ENCODE peak calls at places on chromosomes 3 and 15, in four cellular contexts. M is HAP-1, F is dorsolateral prefrontal cortex, Z is BJ. J is an unnamed sample.

GRCh38 chr3:126147147-126147931 is 33.0 kb downstream of the ALDH1L1 start:
- DNase-seq in M (no peak), F (no peak), Z (no peak), J (no peak)

GRCh38 chr3:7650466-7650865 is 789.6 kb downstream of the GRM7 start:
- DNase-seq in M (no peak), F (no peak), Z (no peak), J (no peak)

GRCh38 chr3:50264964-50265485 is 3.9 kb upstream of the SEMA3B start:
- DNase-seq in M (no peak), F (no peak), Z (no peak), J (no peak)

GRCh38 chr3:5809811-5810210 is 622.3 kb downstream of the EDEM1 start:
- DNase-seq in M (no peak), F (no peak), Z (no peak), J (no peak)

GRCh38 chr3:7307410-7307809 is 446.5 kb downstream of the GRM7 start:
- DNase-seq in M (no peak), F (no peak), Z (no peak), J (no peak)

GRCh38 chr15:35753486-35753885 is 207.5 kb upstream of the DPH6 start:
- DNase-seq in M (no peak), F (no peak), Z (no peak), J (peak; percentile 37)

GRCh38 chr15:28915935-28916334 is 30.2 kb downstream of the APBA2 start:
- DNase-seq in M (no peak), F (no peak), Z (no peak), J (no peak)

GRCh38 chr15:68536331-68537095 is 42.3 kb upstream of the CORO2B start:
- DNase-seq in M (no peak), F (no peak), Z (peak; percentile 96), J (peak; percentile 98)

GRCh38 chr3:186496635-186497034 is 47.5 kb downstream of the CRYGS start:
- DNase-seq in M (no peak), F (no peak), Z (no peak), J (no peak)

GRCh38 chr3:195899701-195900425 is 8.5 kb downstream of the TNK2 start:
- DNase-seq in M (no peak), F (no peak), Z (no peak), J (no peak)

GRCh38 chr3:72892081-72892763 is 4.4 kb downstream of the GXYLT2 start:
- DNase-seq in M (no peak), F (peak; percentile 72), Z (peak; percentile 87), J (peak; percentile 91)

GRCh38 chr3:52372822-52373504 is 56.8 kb downstream of the DNAH1 start:
- DNase-seq in M (peak; percentile 27), F (no peak), Z (no peak), J (no peak)

GRCh38 chr3:125379483-125379882 is 4.4 kb upstream of the ZNF148 start:
- DNase-seq in M (no peak), F (no peak), Z (no peak), J (no peak)

GRCh38 chr3:67000006-67000405 is 1.9 kb downstream of the KBTBD8 start:
- DNase-seq in M (no peak), F (no peak), Z (no peak), J (no peak)

GRCh38 chr15:60134609-60135008 is 130.5 kb downstream of the FOXB1 start:
- DNase-seq in M (no peak), F (no peak), Z (no peak), J (no peak)

GRCh38 chr15:26287381-26287780 is 424.3 kb upstream of the ATP10A start:
- DNase-seq in M (no peak), F (no peak), Z (no peak), J (no peak)
- H3K4me3 ChIP-seq in M (no peak overlapping the region), F (no peak overlapping the region), Z (no peak overlapping the region), J (no peak overlapping the region)

DNA sequence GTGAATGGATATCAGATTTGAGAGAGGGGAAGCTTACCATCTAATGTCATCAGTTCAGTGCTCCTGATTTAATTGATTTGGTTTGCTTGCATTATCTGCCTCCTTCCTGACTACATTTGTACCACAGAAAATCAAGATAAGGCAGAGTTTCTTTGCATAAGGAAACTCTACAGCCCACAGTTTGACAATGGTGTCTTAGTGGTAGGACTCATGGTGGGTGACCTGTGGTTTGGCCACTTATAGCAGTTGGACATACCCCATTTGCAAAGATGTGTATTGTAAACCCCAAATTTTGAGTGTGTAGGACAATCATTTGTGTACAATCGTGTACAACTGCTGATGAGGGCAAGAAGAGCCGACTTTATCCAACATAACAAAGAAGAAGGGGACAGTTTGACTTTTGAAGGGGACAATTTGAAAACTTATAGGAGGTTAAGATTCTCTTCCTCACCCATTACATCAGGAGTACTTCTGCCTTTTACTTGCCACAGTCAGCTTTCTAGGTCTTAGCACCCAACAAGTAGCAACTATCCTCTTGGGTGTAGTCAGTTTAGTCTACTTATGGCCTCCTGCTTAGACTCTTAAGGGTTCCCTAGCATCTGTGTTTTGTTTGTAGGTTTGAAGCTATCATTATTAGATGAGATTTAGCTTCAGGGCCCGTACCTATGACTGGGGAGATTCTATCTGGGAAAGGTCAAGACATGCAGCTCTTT is 6.2 kb downstream of the TGFBR2 start:
- DNase-seq in M (no peak), F (no peak), Z (no peak), J (no peak)
- H3K4me3 ChIP-seq in M (no peak overlapping the region), F (no peak overlapping the region), Z (no peak overlapping the region), J (no peak overlapping the region)

DNA sequence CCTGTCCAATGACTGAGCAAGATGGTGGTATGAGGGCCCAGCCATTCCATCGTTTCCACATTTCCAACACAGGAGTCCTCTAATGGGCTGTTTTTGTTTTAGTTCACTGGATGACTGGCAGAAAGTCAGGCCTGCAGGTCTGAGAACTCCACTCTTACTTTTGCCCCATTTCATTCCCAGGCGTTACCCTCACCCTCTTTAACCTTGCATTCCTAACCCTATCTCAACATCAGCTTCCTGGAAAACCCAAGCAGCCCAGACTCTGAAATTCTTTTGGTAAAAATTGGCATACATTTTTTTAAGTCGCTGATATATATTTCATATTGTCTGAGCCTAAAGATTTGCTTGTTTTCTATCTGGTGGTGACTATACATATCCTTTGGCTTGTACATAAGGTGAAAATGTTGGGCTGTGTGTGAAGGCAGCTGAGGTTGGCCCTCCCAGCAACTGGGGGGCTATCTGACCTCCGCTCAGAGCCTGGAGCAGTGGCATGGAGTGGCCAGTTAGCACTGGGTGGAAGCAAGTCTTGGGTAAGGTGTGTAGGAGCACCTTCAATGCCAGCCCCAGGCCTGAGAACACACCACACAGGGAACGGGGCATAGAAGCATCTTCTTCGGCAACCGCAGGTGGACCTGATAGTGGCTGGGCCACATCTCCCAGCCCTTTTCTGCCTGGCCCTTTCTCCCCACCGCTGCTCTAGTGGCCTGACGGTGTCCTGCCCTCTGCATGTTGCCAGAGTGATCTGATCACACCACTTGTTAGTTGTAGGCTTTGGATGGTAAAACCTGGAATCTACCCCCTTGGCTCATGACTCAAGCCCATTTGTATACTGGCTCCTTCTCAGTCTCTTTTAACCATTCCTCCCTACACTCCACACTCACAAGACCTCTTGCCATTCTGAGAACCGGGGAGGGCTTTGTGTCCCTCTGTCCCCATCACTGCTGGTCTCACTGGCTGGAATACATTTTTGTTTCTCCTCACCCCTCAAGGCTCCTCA is 50.0 kb downstream of the AMOTL2 start:
- DNase-seq in M (no peak), F (no peak), Z (no peak), J (no peak)
- H3K4me3 ChIP-seq in M (no peak overlapping the region), F (no peak overlapping the region), Z (no peak overlapping the region), J (no peak overlapping the region)

DNA sequence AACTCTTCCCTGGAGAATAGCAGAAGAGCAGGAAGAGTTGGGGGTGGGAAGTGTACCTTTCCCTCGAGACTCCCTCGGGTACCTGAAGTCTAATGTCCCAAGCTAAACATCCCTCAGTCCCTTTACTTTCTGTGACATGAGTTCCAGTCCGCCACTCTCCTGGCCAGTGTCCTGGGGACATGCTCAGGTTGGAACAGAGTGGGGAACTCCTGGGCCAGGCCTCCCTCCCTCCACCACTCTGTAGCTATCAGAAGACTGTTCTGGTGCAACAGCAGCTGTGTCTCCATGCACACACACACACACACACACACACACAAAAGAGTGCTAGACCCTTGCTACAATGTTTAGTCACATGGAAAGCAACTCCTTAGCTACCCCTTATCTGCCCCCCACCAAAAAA is 155.0 kb upstream of the HES1 start:
- DNase-seq in M (no peak), F (no peak), Z (no peak), J (no peak)
- H3K4me3 ChIP-seq in M (no peak overlapping the region), F (no peak overlapping the region), Z (no peak overlapping the region), J (no peak overlapping the region)

GRCh38 chr3:48899298-48899697 is 616 bp upstream of the SLC25A20 start:
- DNase-seq in M (no peak), F (no peak), Z (no peak), J (no peak)
- H3K4me3 ChIP-seq in M (peak overlapping the region; percentile 60), F (peak overlapping the region; percentile 79), Z (peak overlapping the region; percentile 86), J (no peak overlapping the region)

GRCh38 chr3:42056840-42057239 is 34.3 kb upstream of the TRAK1 start:
- DNase-seq in M (no peak), F (no peak), Z (no peak), J (no peak)
- H3K4me3 ChIP-seq in M (no peak overlapping the region), F (no peak overlapping the region), Z (no peak overlapping the region), J (no peak overlapping the region)

DNA sequence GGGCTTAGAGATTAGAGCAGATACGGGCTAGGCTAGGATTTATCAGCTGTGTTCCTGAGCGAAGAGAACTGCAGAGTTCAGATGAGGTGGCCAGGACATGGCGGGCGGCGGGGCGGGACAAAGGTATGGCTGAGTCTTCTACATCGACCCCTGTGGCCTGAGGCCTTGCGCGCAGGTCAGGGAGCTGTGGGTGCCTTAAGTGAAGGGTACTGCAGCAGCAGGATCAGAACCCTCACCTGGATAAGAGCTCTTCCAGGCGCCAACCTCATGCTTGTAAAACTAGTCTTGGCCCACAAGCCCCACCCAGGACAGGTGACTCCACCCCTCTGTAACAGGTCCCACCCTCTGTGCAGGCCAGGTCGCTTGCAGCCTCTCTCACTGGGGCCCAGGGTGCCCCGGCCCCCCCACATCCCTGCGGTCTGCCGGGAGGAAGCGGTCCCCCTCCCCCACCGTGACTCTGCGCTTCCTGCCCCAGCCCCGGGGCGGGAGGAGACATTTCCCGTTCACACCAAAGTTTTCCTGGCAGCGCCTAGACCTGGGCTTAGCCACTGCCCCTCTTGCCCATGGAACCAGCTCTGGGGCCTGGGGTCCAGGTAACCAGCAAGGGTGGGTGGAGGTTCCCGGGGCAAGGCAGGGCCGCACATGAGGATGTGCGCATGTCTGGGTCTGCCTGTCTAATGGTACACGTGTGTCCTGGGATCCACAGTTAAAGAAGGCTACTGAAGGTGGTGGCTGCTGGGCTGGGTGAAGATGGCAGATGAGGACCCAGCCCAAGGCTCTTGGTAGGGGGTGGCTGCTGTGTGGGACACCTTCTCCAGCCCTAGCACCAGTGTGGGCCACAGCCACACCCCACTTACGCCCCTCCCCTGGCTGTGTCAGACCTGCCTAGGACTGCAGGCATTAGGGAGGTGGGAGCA is 8.3 kb downstream of the NBEAL2 start:
- DNase-seq in M (no peak), F (no peak), Z (no peak), J (no peak)
- H3K4me3 ChIP-seq in M (no peak overlapping the region), F (no peak overlapping the region), Z (no peak overlapping the region), J (no peak overlapping the region)

GRCh38 chr3:45055411-45056143 is 29.5 kb downstream of the CLEC3B start:
- DNase-seq in M (peak; percentile 29), F (no peak), Z (peak; percentile 43), J (no peak)

GRCh38 chr3:45054196-45054857 is 28.2 kb downstream of the CLEC3B start:
- DNase-seq in M (no peak), F (no peak), Z (peak; percentile 71), J (peak; percentile 90)

GRCh38 chr3:45057557-45057956 is 31.5 kb downstream of the CLEC3B start:
- DNase-seq in M (no peak), F (no peak), Z (no peak), J (no peak)

GRCh38 chr3:45056608-45057301 is 30.7 kb downstream of the CLEC3B start:
- DNase-seq in M (no peak), F (no peak), Z (no peak), J (no peak)

DNA sequence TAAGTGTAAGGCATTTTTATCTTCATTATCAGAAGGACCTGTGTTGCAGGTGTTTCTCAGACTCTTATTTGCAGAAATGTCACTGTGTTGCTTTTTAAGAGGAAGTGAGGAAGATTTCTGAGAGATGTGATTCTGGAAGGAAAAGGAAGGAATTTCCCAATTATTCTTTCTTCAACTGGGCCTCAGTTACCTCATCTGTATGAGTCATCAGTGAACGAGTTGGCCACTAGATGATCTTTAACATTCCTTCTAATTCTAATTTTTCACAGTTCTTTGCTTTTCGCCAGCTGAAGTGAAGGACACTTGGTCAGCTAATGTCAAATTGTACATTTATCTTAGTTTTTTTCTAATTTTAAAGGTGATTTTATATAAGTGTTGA is 28.9 kb downstream of the CLEC3B start:
- DNase-seq in M (no peak), F (no peak), Z (peak; percentile 47), J (no peak)
- H3K4me3 ChIP-seq in M (no peak overlapping the region), F (no peak overlapping the region), Z (no peak overlapping the region), J (no peak overlapping the region)